ENCODE peak calls at places on chromosome 9, in four cellular contexts. A is ascending aorta, C is A673, Q is dorsolateral prefrontal cortex. H is an unnamed sample.

GRCh38 chr9:16509946-16510504 is 360.4 kb downstream of the BNC2 start:
- DNase-seq in A (no peak), C (no peak), Q (no peak), H (peak)

GRCh38 chr9:77752566-77752965 is 104.4 kb upstream of the GNA14 start:
- DNase-seq in A (no peak), C (peak), Q (no peak), H (peak)

GRCh38 chr9:137025120-137025966 is 2.7 kb downstream of the ABCA2 start:
- DNase-seq in A (no peak), C (no peak), Q (peak), H (no peak)

GRCh38 chr9:5947912-5948311 is 57.2 kb downstream of the MLANA start:
- DNase-seq in A (no peak), C (no peak), Q (no peak), H (no peak)

GRCh38 chr9:90326219-90326618 is 316.4 kb downstream of the DIRAS2 start:
- DNase-seq in A (no peak), C (no peak), Q (no peak), H (no peak)

GRCh38 chr9:115046786-115047185 is 71.2 kb downstream of the TNC start:
- DNase-seq in A (no peak), C (no peak), Q (no peak), H (no peak)

GRCh38 chr9:16543691-16544090 is 326.8 kb downstream of the BNC2 start:
- DNase-seq in A (no peak), C (no peak), Q (no peak), H (no peak)

GRCh38 chr9:115884846-115885245 is 268.7 kb upstream of the PAPPA start:
- DNase-seq in A (no peak), C (no peak), Q (no peak), H (no peak)

GRCh38 chr9:75228893-75229292 is 140.6 kb downstream of the OSTF1 start:
- DNase-seq in A (no peak), C (no peak), Q (no peak), H (no peak)

GRCh38 chr9:137168907-137169763 is 716 bp downstream of the LRRC26 start:
- DNase-seq in A (no peak), C (peak), Q (peak), H (no peak)

GRCh38 chr9:20781086-20781485 is 97.0 kb downstream of the FOCAD start:
- DNase-seq in A (no peak), C (no peak), Q (no peak), H (no peak)

GRCh38 chr9:734831-735511 is 106.5 kb upstream of the DMRT1 start:
- DNase-seq in A (peak), C (no peak), Q (peak), H (peak)

GRCh38 chr9:108831496-108832178 is 24.1 kb downstream of the ACTL7B start:
- DNase-seq in A (no peak), C (no peak), Q (no peak), H (no peak)

GRCh38 chr9:29969408-29969807 is 2396.1 kb upstream of the C9orf72 start:
- DNase-seq in A (no peak), C (no peak), Q (no peak), H (no peak)

GRCh38 chr9:131577005-131578000 is 32.0 kb downstream of the PRRT1B start:
- DNase-seq in A (no peak), C (no peak), Q (no peak), H (no peak)

GRCh38 chr9:127059648-127060365 is 62.6 kb downstream of the ANGPTL2 start:
- DNase-seq in A (no peak), C (no peak), Q (no peak), H (no peak)

GRCh38 chr9:131676431-131676972 is 63.4 kb downstream of the RAPGEF1 start:
- DNase-seq in A (no peak), C (no peak), Q (no peak), H (no peak)

GRCh38 chr9:25658587-25658986 is 19.7 kb downstream of the TUSC1 start:
- DNase-seq in A (no peak), C (no peak), Q (no peak), H (no peak)

GRCh38 chr9:21454149-21454548 is 13.9 kb downstream of the IFNA1 start:
- DNase-seq in A (no peak), C (no peak), Q (no peak), H (peak)

GRCh38 chr9:79689576-79689975 is 117.8 kb downstream of the TLE4 start:
- DNase-seq in A (no peak), C (no peak), Q (no peak), H (no peak)

GRCh38 chr9:89225587-89225986 is 47.0 kb upstream of the SHC3 start:
- DNase-seq in A (no peak), C (no peak), Q (no peak), H (no peak)

GRCh38 chr9:107637421-107638420 is 148.2 kb upstream of the KLF4 start:
- DNase-seq in A (peak), C (peak), Q (peak), H (peak)

GRCh38 chr9:130201974-130202373 is 29.8 kb downstream of the NCS1 start:
- DNase-seq in A (no peak), C (no peak), Q (no peak), H (no peak)

GRCh38 chr9:10843151-10843550 is 230.3 kb upstream of the PTPRD start:
- DNase-seq in A (no peak), C (peak), Q (no peak), H (no peak)

GRCh38 chr9:78132688-78133033 is 101.0 kb upstream of the GNAQ start:
- DNase-seq in A (no peak), C (no peak), Q (no peak), H (no peak)

GRCh38 chr9:73156593-73157187 is 5.0 kb downstream of the ANXA1 start:
- DNase-seq in A (no peak), C (no peak), Q (no peak), H (no peak)

GRCh38 chr9:89729954-89730530 is 125.2 kb downstream of the GADD45G start:
- DNase-seq in A (no peak), C (no peak), Q (no peak), H (no peak)

GRCh38 chr9:96620832-96621269 is 1.2 kb upstream of the CDC14B start:
- DNase-seq in A (no peak), C (no peak), Q (no peak), H (no peak)

GRCh38 chr9:93155716-93156474 is 21.8 kb upstream of the NINJ1 start:
- DNase-seq in A (no peak), C (no peak), Q (peak), H (no peak)

GRCh38 chr9:33082538-33083326 is 6.3 kb upstream of the SMU1 start:
- DNase-seq in A (no peak), C (no peak), Q (no peak), H (no peak)

GRCh38 chr9:88230612-88231011 is 92.3 kb upstream of the SPATA31C2 start:
- DNase-seq in A (no peak), C (no peak), Q (no peak), H (no peak)

GRCh38 chr9:95752129-95752731 is 123.3 kb upstream of the ERCC6L2 start:
- DNase-seq in A (no peak), C (no peak), Q (no peak), H (no peak)

GRCh38 chr9:94929373-94929764 is 202.9 kb downstream of the AOPEP start:
- DNase-seq in A (no peak), C (no peak), Q (no peak), H (no peak)

GRCh38 chr9:128786681-128787582 is at the start of gene TBC1D13:
- DNase-seq in A (peak), C (peak), Q (peak), H (peak)

GRCh38 chr9:98935064-98935463 is 8.6 kb upstream of the COL15A1 start:
- DNase-seq in A (no peak), C (no peak), Q (no peak), H (no peak)

GRCh38 chr9:131965841-131966240 is 113.8 kb downstream of the MED27 start:
- DNase-seq in A (no peak), C (no peak), Q (no peak), H (no peak)

DNA sequence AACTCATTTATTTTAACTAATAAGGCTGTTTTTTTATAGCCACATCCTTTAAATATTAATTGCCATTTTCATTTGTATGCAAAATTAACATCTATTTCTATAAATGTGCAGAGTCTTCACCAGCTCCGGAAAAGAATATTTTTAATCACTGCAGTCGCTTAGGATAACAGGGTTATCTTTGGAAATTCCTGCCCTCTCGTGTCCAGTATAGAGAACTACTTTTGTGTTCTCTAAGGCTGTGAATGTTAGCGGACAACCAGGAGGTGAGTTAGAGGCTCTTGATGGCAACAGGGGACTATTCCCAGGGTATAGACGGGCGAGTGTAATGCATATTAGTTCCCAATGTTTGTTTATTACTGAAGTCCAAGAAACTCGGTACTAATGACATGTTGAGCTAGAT is 59.4 kb downstream of the GGTA1 start:
- DNase-seq in A (no peak), C (peak), Q (no peak), H (peak)
- TF ChIP-seq CTCF in A (peak), C (peak), Q (peak), H (peak)

DNA sequence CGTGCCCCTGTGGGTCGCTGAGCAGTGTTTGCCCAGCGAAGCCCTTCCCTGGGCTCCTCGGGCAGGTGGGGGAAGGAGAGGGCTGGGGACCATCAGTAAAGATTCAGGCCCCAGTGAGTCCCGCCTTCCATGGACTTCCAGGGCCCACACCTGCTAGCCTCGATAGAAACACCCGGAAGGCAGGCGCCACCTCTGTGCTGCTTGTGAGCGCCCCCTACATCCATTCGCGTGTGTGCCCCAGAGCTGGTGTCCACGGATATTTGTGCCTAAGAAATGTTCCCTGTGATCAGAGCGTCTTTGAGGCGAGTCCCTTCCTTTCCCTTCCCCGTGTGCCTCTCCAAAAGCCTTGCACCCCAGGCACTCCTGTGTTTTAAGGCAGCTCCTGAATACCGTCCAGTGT is 101.2 kb downstream of the COL5A1 start:
- DNase-seq in A (no peak), C (no peak), Q (no peak), H (no peak)
- TF ChIP-seq CTCF in A (no peak), C (no peak), Q (no peak), H (peak)

GRCh38 chr9:19513671-19514275 is 105.0 kb downstream of the ACER2 start:
- DNase-seq in A (no peak), C (peak), Q (no peak), H (no peak)

GRCh38 chr9:19512432-19512831 is 103.6 kb downstream of the ACER2 start:
- DNase-seq in A (no peak), C (no peak), Q (no peak), H (no peak)

GRCh38 chr9:19516348-19516747 is 107.5 kb downstream of the ACER2 start:
- DNase-seq in A (no peak), C (no peak), Q (no peak), H (no peak)

GRCh38 chr9:19521205-19521604 is 112.4 kb downstream of the ACER2 start:
- DNase-seq in A (no peak), C (no peak), Q (no peak), H (no peak)

DNA sequence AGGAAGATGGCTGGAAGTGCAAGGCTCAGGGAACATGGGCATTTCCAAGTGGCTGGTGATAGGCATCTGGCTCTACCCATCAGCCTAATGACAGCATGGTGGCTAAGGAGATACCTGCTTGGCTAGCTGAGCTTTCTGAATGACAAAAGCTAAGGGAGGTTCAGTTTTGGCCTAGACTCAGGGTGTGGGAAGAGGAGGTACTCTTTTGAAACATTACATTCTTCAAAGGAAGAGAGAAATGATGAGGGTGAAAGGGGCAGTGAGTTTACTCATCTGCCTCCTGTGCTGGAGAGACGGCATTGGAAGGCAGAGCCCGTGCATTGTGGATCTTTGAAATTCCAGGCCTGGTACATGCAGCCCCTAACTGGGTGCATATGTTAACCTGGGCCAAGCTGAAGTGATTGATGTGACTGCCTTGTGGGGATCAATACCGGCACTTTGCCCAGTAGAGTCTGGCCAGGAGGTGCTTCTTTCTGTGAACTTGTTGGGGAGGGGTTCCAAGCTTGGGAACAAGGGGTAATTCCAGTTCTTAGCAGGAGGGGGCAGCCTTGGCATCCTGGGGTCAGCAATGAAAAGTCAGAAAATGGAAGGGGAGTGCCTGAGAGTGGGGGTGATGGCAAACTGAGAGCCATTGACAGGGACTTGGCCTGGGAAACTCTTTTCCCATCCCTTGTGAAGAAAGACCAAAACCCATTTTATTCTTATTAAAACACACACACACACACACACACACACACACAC is 108.6 kb downstream of the ACER2 start:
- DNase-seq in A (no peak), C (peak), Q (no peak), H (no peak)
- TF ChIP-seq CTCF in A (no peak), C (peak), Q (no peak), H (peak)

GRCh38 chr9:13974891-13975290 is 339.1 kb downstream of the NFIB start:
- DNase-seq in A (no peak), C (no peak), Q (no peak), H (no peak)

GRCh38 chr9:13971415-13971814 is 342.5 kb downstream of the NFIB start:
- DNase-seq in A (no peak), C (no peak), Q (no peak), H (no peak)

GRCh38 chr9:13971910-13972655 is 341.9 kb downstream of the NFIB start:
- DNase-seq in A (no peak), C (no peak), Q (no peak), H (no peak)

GRCh38 chr9:13979941-13980318 is 334.0 kb downstream of the NFIB start:
- DNase-seq in A (no peak), C (no peak), Q (no peak), H (no peak)

DNA sequence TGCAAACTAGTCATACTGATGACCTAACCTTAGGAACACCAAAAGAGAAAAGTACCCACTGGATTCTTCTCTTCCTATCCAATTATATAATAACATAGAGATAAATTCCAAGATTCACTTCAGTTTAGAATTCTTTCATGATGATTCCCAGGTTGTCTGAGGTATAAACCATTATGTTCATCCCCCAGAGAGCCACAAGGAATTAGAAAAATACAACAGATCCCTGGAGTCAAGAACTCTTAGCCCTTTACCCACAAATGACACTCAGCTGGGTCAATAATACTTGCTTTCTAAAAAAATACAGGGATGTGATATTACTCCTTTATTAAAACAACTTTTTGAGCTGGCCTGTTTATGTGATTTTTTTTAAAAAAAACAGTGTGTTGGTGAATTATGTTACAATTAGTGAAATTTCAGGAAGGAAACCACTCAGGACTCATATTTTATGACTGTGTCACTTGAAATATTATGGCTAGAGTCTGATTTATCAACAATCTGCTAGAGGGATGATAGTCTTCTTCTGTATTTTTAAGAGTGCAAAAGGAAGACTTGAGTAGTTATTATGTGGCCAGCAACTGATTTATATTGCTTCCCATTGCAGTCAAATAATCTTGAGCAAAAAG is 338.2 kb downstream of the NFIB start:
- DNase-seq in A (no peak), C (no peak), Q (no peak), H (no peak)
- TF ChIP-seq CTCF in A (no peak), C (no peak), Q (no peak), H (no peak)

GRCh38 chr9:123828449-123828848 is 101.5 kb downstream of the DENND1A start:
- DNase-seq in A (no peak), C (no peak), Q (no peak), H (no peak)

GRCh38 chr9:123820139-123820538 is 109.8 kb downstream of the DENND1A start:
- DNase-seq in A (no peak), C (no peak), Q (no peak), H (no peak)

GRCh38 chr9:123823194-123823947 is 106.6 kb downstream of the DENND1A start:
- DNase-seq in A (no peak), C (no peak), Q (no peak), H (no peak)

DNA sequence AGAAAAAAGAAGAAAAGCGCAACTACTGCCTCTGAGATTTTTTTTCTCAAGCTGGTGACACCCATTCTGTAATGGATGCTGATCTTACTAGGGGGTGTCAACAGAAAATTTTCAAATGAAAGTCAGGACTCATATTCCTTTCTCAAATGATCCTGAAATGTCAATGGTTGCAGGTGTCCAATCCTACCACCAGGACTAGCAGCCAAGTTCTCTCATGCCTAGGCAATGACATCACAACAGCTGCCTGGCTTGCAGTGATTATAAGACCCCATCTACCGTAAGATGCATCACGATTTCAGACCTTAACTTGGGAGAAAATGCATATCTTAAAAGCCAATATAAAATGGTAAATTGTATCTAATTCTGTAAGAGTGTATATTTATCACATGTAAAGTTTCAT is 104.6 kb downstream of the DENND1A start:
- DNase-seq in A (no peak), C (peak), Q (no peak), H (peak)
- TF ChIP-seq CTCF in A (no peak), C (no peak), Q (no peak), H (peak)

GRCh38 chr9:133717113-133718031 is 20.8 kb downstream of the SARDH start:
- DNase-seq in A (no peak), C (no peak), Q (no peak), H (no peak)

GRCh38 chr9:133716564-133717112 is 21.5 kb downstream of the SARDH start:
- DNase-seq in A (no peak), C (no peak), Q (no peak), H (no peak)

GRCh38 chr9:133715295-133715865 is 22.8 kb downstream of the SARDH start:
- DNase-seq in A (no peak), C (peak), Q (no peak), H (no peak)

GRCh38 chr9:133714606-133715294 is 23.4 kb downstream of the SARDH start:
- DNase-seq in A (no peak), C (peak), Q (no peak), H (no peak)

DNA sequence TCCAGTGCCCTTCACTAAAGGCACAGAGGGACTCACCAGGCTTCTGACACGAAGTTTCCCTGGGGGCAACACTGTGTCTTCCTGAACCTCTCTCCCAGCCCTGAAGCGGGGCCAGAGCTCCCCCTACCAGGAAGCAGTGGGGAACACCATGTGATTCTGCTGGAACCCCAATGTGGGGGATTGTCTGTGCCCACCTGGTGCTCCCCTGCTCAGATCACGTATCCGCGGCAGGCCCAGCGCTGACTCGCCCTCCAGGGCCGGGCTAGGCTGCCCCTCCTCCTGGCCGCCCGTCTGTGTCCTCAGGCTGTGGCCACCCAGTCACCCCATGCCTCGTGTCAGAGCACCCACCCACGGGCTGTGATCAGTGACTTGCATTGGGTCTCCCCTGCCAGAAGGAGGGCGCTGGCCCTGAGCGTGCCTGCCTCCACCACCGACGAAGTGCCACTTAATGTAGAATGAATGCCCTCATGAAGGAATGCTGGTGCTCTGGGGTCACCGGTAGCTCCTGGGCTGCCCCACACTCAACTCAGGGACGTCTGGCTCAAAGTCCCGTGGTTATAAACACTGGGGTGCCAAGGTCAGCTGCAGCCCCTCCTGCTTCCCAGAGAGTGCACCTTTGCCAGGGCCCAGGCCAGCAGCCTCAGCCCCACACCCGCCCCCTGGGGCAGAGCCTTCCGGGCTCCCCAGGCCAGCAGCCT is 22.1 kb downstream of the SARDH start:
- DNase-seq in A (no peak), C (peak), Q (no peak), H (no peak)
- TF ChIP-seq CTCF in A (peak), C (peak), Q (peak), H (peak)